ENCODE peak calls at places on chromosome 7, in five cellular contexts. U, R, T, Z and O are unnamed samples.

GRCh38 chr7:112160130-112160770 is 45.9 kb downstream of the DOCK4 start:
- DNase-seq in U (peak), Z (peak), T (no peak), R (no peak), O (no peak)

GRCh38 chr7:22452142-22452763 is 47.7 kb downstream of the STEAP1B start:
- DNase-seq in T (peak), U (peak), R (no peak), Z (peak), O (no peak)

GRCh38 chr7:12291870-12292269 is 80.8 kb downstream of the TMEM106B start:
- DNase-seq in Z (no peak), U (peak), T (no peak), R (no peak), O (no peak)

GRCh38 chr7:155763721-155764431 is 48.4 kb downstream of the SHH start:
- DNase-seq in T (peak), U (peak), R (no peak), Z (no peak), O (no peak)

GRCh38 chr7:87797798-87798403 is 78.3 kb downstream of the SLC25A40 start:
- DNase-seq in R (peak), Z (no peak), T (no peak), U (peak), O (no peak)

GRCh38 chr7:121436688-121437087 is 40.6 kb upstream of the FAM3C start:
- DNase-seq in Z (no peak), T (no peak), U (no peak), R (no peak), O (no peak)

GRCh38 chr7:65397730-65398142 is 24.1 kb downstream of the ZNF92 start:
- DNase-seq in U (peak), Z (no peak), R (no peak), T (no peak), O (no peak)

GRCh38 chr7:135584362-135585353 is 26.9 kb downstream of the NUP205 start:
- DNase-seq in T (no peak), U (no peak), Z (no peak), R (no peak), O (no peak)

GRCh38 chr7:116354171-116354545 is 143.8 kb downstream of the TES start:
- DNase-seq in T (no peak), R (no peak), Z (peak), U (peak), O (no peak)

GRCh38 chr7:74709880-74710671 is 52.6 kb downstream of the GTF2I start:
- DNase-seq in U (no peak), Z (no peak), R (no peak), T (no peak), O (no peak)

GRCh38 chr7:113774182-113774807 is 144.5 kb downstream of the PPP1R3A start:
- DNase-seq in R (peak), Z (no peak), U (peak), T (no peak), O (no peak)

GRCh38 chr7:128904381-128905197 is 5.9 kb downstream of the KCP start:
- DNase-seq in R (peak), T (no peak), U (peak), Z (peak), O (peak)

GRCh38 chr7:378551-379455 is 88.8 kb downstream of the FOXL3 start:
- DNase-seq in U (no peak), R (no peak), T (peak), Z (peak), O (no peak)

GRCh38 chr7:151423226-151423625 is 13.4 kb upstream of the WDR86 start:
- DNase-seq in U (no peak), Z (no peak), R (no peak), T (no peak), O (no peak)

GRCh38 chr7:135755351-135755753 is 6.7 kb upstream of the FAM180A start:
- DNase-seq in T (no peak), R (no peak), U (no peak), Z (no peak), O (no peak)

GRCh38 chr7:158108646-158109293 is 478.9 kb downstream of the PTPRN2 start:
- DNase-seq in R (no peak), Z (no peak), T (no peak), U (no peak), O (no peak)

GRCh38 chr7:183496-183895 is 8.9 kb upstream of the FAM20C start:
- DNase-seq in Z (no peak), U (no peak), R (no peak), T (no peak), O (no peak)

GRCh38 chr7:149735779-149736477 is 37.5 kb downstream of the ZNF467 start:
- DNase-seq in U (no peak), Z (no peak), T (no peak), R (no peak), O (no peak)

GRCh38 chr7:105877736-105878135 is 1.3 kb upstream of the ATXN7L1 start:
- DNase-seq in T (no peak), U (no peak), Z (no peak), R (no peak), O (no peak)

GRCh38 chr7:116569737-116570136 is 44.9 kb downstream of the CAV1 start:
- DNase-seq in R (peak), Z (no peak), T (no peak), U (peak), O (no peak)

GRCh38 chr7:66415659-66416265 is 210.6 kb downstream of the TPST1 start:
- DNase-seq in U (peak), Z (no peak), T (no peak), R (no peak), O (no peak)

GRCh38 chr7:2068693-2069471 is 163.9 kb downstream of the MAD1L1 start:
- DNase-seq in T (no peak), R (no peak), Z (no peak), U (no peak), O (no peak)

GRCh38 chr7:34073676-34074075 is 168.3 kb downstream of the BMPER start:
- DNase-seq in R (no peak), T (no peak), Z (peak), U (no peak), O (no peak)

GRCh38 chr7:100686201-100686821 is 7.7 kb downstream of the GIGYF1 start:
- DNase-seq in T (no peak), U (no peak), Z (no peak), R (no peak), O (peak)

GRCh38 chr7:158824028-158824427 is 5.3 kb downstream of the ESYT2 start:
- DNase-seq in Z (no peak), T (peak), R (no peak), U (peak), O (no peak)

GRCh38 chr7:155612658-155613057 is 31.8 kb upstream of the RBM33 start:
- DNase-seq in T (no peak), Z (no peak), R (no peak), U (no peak), O (no peak)

GRCh38 chr7:2820508-2820934 is 23.6 kb downstream of the GNA12 start:
- DNase-seq in U (peak), T (no peak), R (peak), Z (peak), O (no peak)

GRCh38 chr7:114533151-114533550 is 118.5 kb downstream of the FOXP2 start:
- DNase-seq in U (no peak), Z (no peak), R (no peak), T (no peak), O (no peak)